ENCODE peak calls at places on chromosomes 12 and 14, in six cellular contexts. K, L, B, V, O and F are unnamed samples.

GRCh38 chr12:47987411-47988072 is 16.7 kb downstream of the COL2A1 start:
- DNase-seq in B (no peak), V (no peak), L (no peak), O (no peak), K (no peak), F (no peak)

GRCh38 chr14:23183479-23183878 is at the start of gene SLC7A8:
- DNase-seq in L (peak), V (peak), B (no peak), K (peak), O (peak), F (no peak)

GRCh38 chr12:40331886-40332285 is 107.1 kb downstream of the LRRK2 start:
- DNase-seq in L (no peak), K (no peak), O (no peak), B (no peak), V (no peak), F (no peak)

GRCh38 chr12:119989619-119990381 is 764 bp downstream of the BICDL1 start:
- DNase-seq in O (peak), L (peak), K (peak), B (peak), V (peak), F (peak)

GRCh38 chr14:89621009-89621421 is 204.0 kb upstream of the FOXN3 start:
- DNase-seq in L (peak), K (peak), V (no peak), B (no peak), O (peak), F (no peak)

GRCh38 chr14:88749139-88749538 is 43.6 kb downstream of the EML5 start:
- DNase-seq in O (no peak), L (no peak), K (no peak), V (no peak), B (no peak), F (no peak)

GRCh38 chr12:54603173-54603814 is 14.8 kb upstream of the PPP1R1A start:
- DNase-seq in K (peak), O (peak), V (peak), B (peak), L (peak), F (peak)

GRCh38 chr14:39228509-39229221 is 5.0 kb upstream of the MIA2 start:
- DNase-seq in V (no peak), L (peak), B (no peak), K (no peak), O (no peak), F (no peak)

GRCh38 chr12:26832817-26833691 is at the start of gene ITPR2:
- DNase-seq in B (peak), K (peak), O (peak), V (peak), L (peak), F (peak)

GRCh38 chr12:69388371-69388770 is 28.8 kb downstream of the YEATS4 start:
- DNase-seq in B (peak), K (no peak), O (no peak), L (no peak), V (no peak), F (no peak)

GRCh38 chr12:19338405-19338804 is 100.9 kb upstream of the AEBP2 start:
- DNase-seq in V (no peak), B (no peak), L (no peak), K (no peak), O (no peak), F (no peak)

GRCh38 chr14:35046751-35047536 is 872 bp downstream of the FAM177A1 start:
- DNase-seq in K (no peak), L (no peak), O (no peak), V (peak), B (no peak), F (no peak)

GRCh38 chr12:41967668-41968649 is 176.7 kb downstream of the GXYLT1 start:
- DNase-seq in O (no peak), B (peak), L (no peak), K (no peak), V (no peak), F (no peak)

GRCh38 chr12:45409966-45410365 is 194.1 kb downstream of the ANO6 start:
- DNase-seq in V (peak), B (no peak), L (no peak), O (no peak), K (no peak), F (no peak)

GRCh38 chr12:14275886-14276285 is 89.6 kb upstream of the ATF7IP start:
- DNase-seq in L (no peak), V (no peak), O (peak), B (no peak), K (no peak), F (no peak)

GRCh38 chr14:97185186-97185585 is 388.0 kb downstream of the VRK1 start:
- DNase-seq in V (no peak), K (no peak), O (peak), B (no peak), L (peak), F (no peak)

GRCh38 chr12:49635656-49636055 is 12.3 kb downstream of the PRPF40B start:
- DNase-seq in O (no peak), V (no peak), B (no peak), L (no peak), K (no peak), F (no peak)

GRCh38 chr14:64857979-64858740 is 21.5 kb downstream of the SPTB start:
- DNase-seq in B (no peak), O (no peak), V (no peak), L (no peak), K (no peak), F (no peak)

GRCh38 chr12:107344035-107344808 is 250.9 kb upstream of the CRY1 start:
- DNase-seq in L (no peak), K (no peak), V (no peak), O (no peak), B (no peak), F (no peak)

GRCh38 chr14:52563120-52563519 is 10.5 kb downstream of the GPR137C start:
- DNase-seq in O (no peak), V (no peak), L (no peak), K (no peak), B (no peak), F (no peak)

GRCh38 chr12:98422809-98423208 is 92.6 kb upstream of the TMPO start:
- DNase-seq in V (no peak), L (no peak), K (no peak), B (no peak), O (no peak), F (peak)

GRCh38 chr14:63308723-63309317 is 9.9 kb downstream of the GPHB5 start:
- DNase-seq in K (no peak), L (no peak), B (peak), O (no peak), V (no peak), F (peak)

GRCh38 chr12:77891531-77892147 is 60.9 kb downstream of the NAV3 start:
- DNase-seq in L (no peak), K (no peak), B (no peak), V (no peak), O (no peak), F (no peak)

GRCh38 chr12:116609715-116610114 is 50.5 kb downstream of the MAP1LC3B2 start:
- DNase-seq in K (no peak), O (peak), B (no peak), V (no peak), L (peak), F (peak)

GRCh38 chr12:122659579-122659978 is 43.6 kb downstream of the HCAR2 start:
- DNase-seq in K (no peak), B (no peak), L (no peak), O (no peak), V (no peak), F (peak)

GRCh38 chr14:61368061-61368710 is 46.8 kb downstream of the PRKCH start:
- DNase-seq in V (no peak), L (no peak), O (no peak), K (no peak), B (no peak), F (no peak)